ENCODE peak calls at places on chromosome 1, in nine cellular contexts. L is brain microvascular endothelial cell, H is upper lobe of left lung, T is upper lobe of right lung, E is WTC11, P is IMR-90, V is choroid plexus epithelial cell, G is neural progenitor cell, Z is endodermal cell. K is an unnamed sample.

GRCh38 chr1:23854568-23854967 is 13.5 kb downstream of the FUCA1 start:
- DNase-seq in L (no peak), H (no peak), T (no peak), E (no peak), P (no peak), V (peak; percentile 7), G (peak; percentile 11), Z (no peak), K (no peak)

GRCh38 chr1:184457500-184457899 is 70.7 kb downstream of the C1orf21 start:
- DNase-seq in L (no peak), H (no peak), T (no peak), E (no peak), P (peak; percentile 50), V (peak; percentile 2), G (no peak), Z (no peak), K (no peak)

GRCh38 chr1:39946216-39946615 is 8.7 kb upstream of the MFSD2A start:
- DNase-seq in L (no peak), H (no peak), T (no peak), E (no peak), P (no peak), V (no peak), G (no peak), Z (no peak), K (no peak)

GRCh38 chr1:225880210-225880584 is 2.0 kb downstream of the TMEM63A start:
- DNase-seq in L (no peak), H (no peak), T (no peak), E (no peak), P (no peak), V (no peak), G (no peak), Z (no peak), K (no peak)

GRCh38 chr1:85894651-85895050 is 186.4 kb upstream of the ZNHIT6 start:
- DNase-seq in L (peak; percentile 60), H (no peak), T (no peak), E (peak; percentile 45), P (peak; percentile 46), V (peak; percentile 68), G (peak; percentile 43), Z (peak; percentile 72), K (no peak)

GRCh38 chr1:116411784-116412479 is 38.9 kb downstream of the ATP1A1 start:
- DNase-seq in L (peak; percentile 24), H (no peak), T (no peak), E (no peak), P (peak; percentile 79), V (peak; percentile 51), G (no peak), Z (no peak), K (no peak)

GRCh38 chr1:148263906-148264255 is 111.8 kb upstream of the NBPF11 start:
- DNase-seq in L (no peak), H (no peak), T (no peak), E (peak; percentile 59), P (no peak), V (no peak), G (no peak), Z (no peak), K (no peak)

GRCh38 chr1:51325391-51325790 is 5.0 kb downstream of the TTC39A start:
- DNase-seq in L (no peak), H (no peak), T (no peak), E (no peak), P (no peak), V (no peak), G (no peak), Z (no peak), K (no peak)

GRCh38 chr1:25888426-25888987 is 13.0 kb upstream of the PAQR7 start:
- DNase-seq in L (no peak), H (no peak), T (no peak), E (no peak), P (no peak), V (no peak), G (no peak), Z (no peak), K (no peak)

GRCh38 chr1:25890249-25891034 is 14.9 kb upstream of the PAQR7 start:
- DNase-seq in L (peak; percentile 22), H (no peak), T (no peak), E (peak; percentile 9), P (peak; percentile 58), V (peak; percentile 58), G (no peak), Z (peak; percentile 68), K (no peak)

GRCh38 chr1:25893072-25893604 is 13.1 kb downstream of the STMN1 start:
- DNase-seq in L (peak; percentile 5), H (no peak), T (no peak), E (no peak), P (peak; percentile 25), V (peak; percentile 40), G (no peak), Z (no peak), K (no peak)

GRCh38 chr1:25891606-25892005 is 14.6 kb downstream of the STMN1 start:
- DNase-seq in L (no peak), H (no peak), T (no peak), E (no peak), P (no peak), V (no peak), G (no peak), Z (no peak), K (no peak)

GRCh38 chr1:25889470-25889869 is 14.0 kb upstream of the PAQR7 start:
- DNase-seq in L (peak; percentile 4), H (no peak), T (no peak), E (peak; percentile 5), P (peak; percentile 43), V (peak; percentile 61), G (peak; percentile 26), Z (no peak), K (no peak)
- TF ChIP-seq CTCF in L (peak; percentile 50), H (no peak), T (no peak), E (no peak), P (peak; percentile 44), V (peak; percentile 55), G (peak; percentile 8), Z (peak; percentile 40), K (peak; percentile 39)

GRCh38 chr1:224619209-224619608 is 3.1 kb downstream of the CNIH3 start:
- DNase-seq in L (no peak), H (no peak), T (no peak), E (no peak), P (no peak), V (no peak), G (no peak), Z (no peak), K (no peak)

GRCh38 chr1:224616761-224617409 is 768 bp downstream of the CNIH3 start:
- DNase-seq in L (no peak), H (peak; percentile 60), T (no peak), E (peak; percentile 41), P (no peak), V (no peak), G (peak; percentile 62), Z (peak; percentile 73), K (no peak)

GRCh38 chr1:224617410-224618361 is 1.6 kb downstream of the CNIH3 start:
- DNase-seq in L (no peak), H (peak; percentile 81), T (no peak), E (peak; percentile 27), P (no peak), V (no peak), G (peak; percentile 38), Z (peak; percentile 63), K (no peak)

GRCh38 chr1:224613486-224613885 is 2.6 kb upstream of the CNIH3 start:
- DNase-seq in L (no peak), H (no peak), T (no peak), E (no peak), P (no peak), V (no peak), G (no peak), Z (no peak), K (no peak)

GRCh38 chr1:224615861-224616760 is at the start of gene CNIH3:
- DNase-seq in L (no peak), H (peak; percentile 87), T (no peak), E (peak; percentile 83), P (peak; percentile 55), V (peak; percentile 36), G (peak; percentile 91), Z (peak; percentile 93), K (peak; percentile 78)
- TF ChIP-seq CTCF in L (no peak), H (no peak), T (no peak), E (no peak), P (no peak), V (no peak), G (peak; percentile 24), Z (no peak), K (no peak)

GRCh38 chr1:167715653-167716302 is 6.0 kb upstream of the MPZL1 start:
- DNase-seq in L (no peak), H (no peak), T (no peak), E (no peak), P (peak; percentile 10), V (no peak), G (no peak), Z (no peak), K (no peak)

GRCh38 chr1:167714098-167714850 is 7.5 kb upstream of the MPZL1 start:
- DNase-seq in L (peak; percentile 79), H (peak; percentile 97), T (peak; percentile 95), E (peak; percentile 92), P (no peak), V (peak; percentile 79), G (peak; percentile 87), Z (peak; percentile 97), K (peak; percentile 93)

GRCh38 chr1:167713330-167714081 is 8.3 kb upstream of the MPZL1 start:
- DNase-seq in L (no peak), H (peak; percentile 83), T (peak; percentile 71), E (peak; percentile 38), P (peak; percentile 24), V (peak; percentile 61), G (peak; percentile 53), Z (peak; percentile 80), K (no peak)

GRCh38 chr1:167717351-167717750 is 4.4 kb upstream of the MPZL1 start:
- DNase-seq in L (no peak), H (no peak), T (no peak), E (no peak), P (peak; percentile 64), V (no peak), G (no peak), Z (no peak), K (no peak)

DNA sequence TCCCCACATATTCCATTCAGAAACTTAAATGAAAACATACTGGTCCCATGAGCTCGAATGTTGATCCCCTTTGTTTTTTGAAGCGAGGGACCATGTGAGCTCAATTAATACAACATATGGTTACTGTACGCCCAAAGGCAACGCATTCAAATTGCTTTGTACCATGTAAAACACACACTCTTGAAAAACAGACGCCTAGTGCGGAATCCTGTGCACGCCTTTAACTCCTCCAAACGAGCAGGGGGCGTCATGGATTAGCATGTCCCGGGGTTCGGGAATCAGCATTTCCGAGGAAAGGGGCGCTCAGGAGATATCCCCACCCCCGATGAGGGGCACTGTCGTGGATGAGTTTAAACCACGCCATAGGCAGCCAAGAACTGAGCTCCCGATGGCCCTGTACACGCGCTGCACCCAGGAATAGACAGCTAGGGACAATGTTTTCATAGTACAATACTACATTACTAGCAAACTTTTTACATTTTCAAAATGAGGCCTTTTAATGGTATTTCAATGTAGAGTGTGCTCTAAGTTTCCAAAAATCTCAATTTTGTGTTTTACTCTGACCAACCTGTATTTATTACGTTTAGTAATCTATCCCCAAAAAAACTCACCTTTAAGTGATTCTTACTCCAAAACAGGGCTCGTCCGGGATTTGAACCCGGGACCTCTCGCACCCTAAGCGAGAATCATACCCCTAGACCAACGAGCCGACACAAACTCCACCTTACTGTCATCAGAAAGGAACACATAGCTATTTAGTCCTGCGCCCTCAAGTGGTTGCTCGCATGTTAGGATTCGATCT is 6.7 kb upstream of the MPZL1 start:
- DNase-seq in L (peak; percentile 81), H (no peak), T (peak; percentile 81), E (peak; percentile 82), P (peak; percentile 83), V (peak; percentile 94), G (peak; percentile 89), Z (peak; percentile 97), K (peak; percentile 85)
- TF ChIP-seq CTCF in L (peak; percentile 88), H (peak; percentile 75), T (peak; percentile 79), E (peak; percentile 57), P (peak; percentile 94), V (peak; percentile 88), G (peak; percentile 94), Z (peak; percentile 92), K (peak; percentile 93)

DNA sequence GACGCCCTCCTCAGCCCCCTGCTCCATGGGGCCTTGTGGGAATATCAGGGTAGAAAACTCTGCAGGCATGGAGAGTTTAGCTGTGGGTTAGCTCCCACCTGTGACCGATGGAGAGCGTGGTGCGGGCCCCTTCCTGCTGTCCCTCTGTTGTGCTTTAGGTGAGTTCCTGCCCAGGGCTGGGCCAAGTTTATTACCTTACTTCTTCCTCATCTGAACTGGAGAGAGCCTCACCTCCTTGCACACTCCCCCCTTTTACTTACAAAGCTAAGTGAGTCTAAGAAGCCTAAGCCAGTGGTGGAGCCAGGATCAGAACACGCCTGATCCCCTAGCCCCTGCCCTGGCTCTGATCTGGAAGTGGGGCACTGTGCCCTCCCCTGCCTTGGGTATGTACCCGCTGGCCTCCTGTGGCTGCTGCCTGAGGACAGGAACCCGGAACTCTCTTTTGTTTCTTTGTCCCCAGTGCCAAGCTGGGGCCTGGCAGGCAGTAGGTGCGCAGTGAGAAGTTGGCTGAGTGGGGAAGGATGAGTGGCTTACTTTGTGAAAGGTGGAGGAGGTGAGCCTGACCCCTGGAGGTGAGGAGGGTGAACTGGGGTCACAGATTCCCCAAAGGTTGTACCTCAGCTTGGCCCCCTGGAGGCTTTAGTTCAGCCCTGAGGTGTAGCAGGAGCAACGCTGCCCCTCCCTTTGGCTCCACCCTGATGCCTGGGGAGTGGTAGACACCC is 32.9 kb downstream of the ARHGEF10L start:
- DNase-seq in L (no peak), H (no peak), T (no peak), E (peak; percentile 69), P (no peak), V (no peak), G (peak; percentile 58), Z (peak; percentile 87), K (no peak)
- TF ChIP-seq CTCF in L (no peak), H (no peak), T (no peak), E (peak; percentile 53), P (no peak), V (no peak), G (peak; percentile 56), Z (peak; percentile 77), K (no peak)